ENCODE peak calls at places on chromosomes 1 and 21, in five cellular contexts. O is A549, W is K562, Z is H1, K is IMR-90. N is an unnamed sample.

GRCh38 chr1:77126309-77126708 is 92.9 kb downstream of the PIGK start:
- DNase-seq in O (peak), W (no peak), Z (no peak), K (peak), N (no peak)

GRCh38 chr1:210373878-210374599 is 45.3 kb downstream of the HHAT start:
- DNase-seq in O (peak), W (peak), Z (peak), K (peak), N (peak)

GRCh38 chr1:29682918-29683314 is 446.6 kb downstream of the PTPRU start:
- DNase-seq in O (no peak), W (no peak), Z (no peak), K (peak), N (no peak)

GRCh38 chr1:236381565-236382158 is 12.4 kb upstream of the EDARADD start:
- DNase-seq in O (no peak), W (no peak), Z (no peak), K (no peak), N (no peak)

GRCh38 chr21:14959343-14959742 is 105.5 kb downstream of the NRIP1 start:
- DNase-seq in O (no peak), W (no peak), Z (no peak), K (peak), N (no peak)

GRCh38 chr1:161676441-161676840 is 13.5 kb downstream of the FCGR2B start:
- DNase-seq in O (no peak), W (no peak), Z (no peak), K (no peak), N (no peak)

GRCh38 chr1:69982992-69983391 is 222.4 kb downstream of the LRRC40 start:
- DNase-seq in O (no peak), W (no peak), Z (no peak), K (peak), N (no peak)

GRCh38 chr1:150619576-150620509 is 9.6 kb downstream of the ENSA start:
- DNase-seq in O (peak), W (no peak), Z (no peak), K (peak), N (no peak)

GRCh38 chr1:19563336-19564097 is 78.2 kb upstream of the CAPZB start:
- DNase-seq in O (no peak), W (no peak), Z (no peak), K (peak), N (no peak)

GRCh38 chr1:248810727-248811513 is 14.8 kb downstream of the SH3BP5L start:
- DNase-seq in O (no peak), W (no peak), Z (no peak), K (no peak), N (no peak)

GRCh38 chr1:67382292-67382691 is 47.9 kb downstream of the SERBP1 start:
- DNase-seq in O (no peak), W (no peak), Z (no peak), K (no peak), N (no peak)

GRCh38 chr1:205377355-205377754 is 20.6 kb upstream of the KLHDC8A start:
- DNase-seq in O (no peak), W (no peak), Z (no peak), K (no peak), N (no peak)

GRCh38 chr1:183144752-183145151 is 41.3 kb upstream of the LAMC2 start:
- DNase-seq in O (no peak), W (no peak), Z (no peak), K (no peak), N (no peak)

GRCh38 chr1:4003846-4004505 is 103.9 kb upstream of the C1orf174 start:
- DNase-seq in O (no peak), W (no peak), Z (no peak), K (no peak), N (no peak)

GRCh38 chr21:37119421-37120218 is 46.6 kb downstream of the TTC3 start:
- DNase-seq in O (no peak), W (no peak), Z (no peak), K (no peak), N (no peak)

GRCh38 chr1:99659755-99660210 is 13.9 kb downstream of the PALMD start:
- DNase-seq in O (peak), W (no peak), Z (no peak), K (peak), N (no peak)

DNA sequence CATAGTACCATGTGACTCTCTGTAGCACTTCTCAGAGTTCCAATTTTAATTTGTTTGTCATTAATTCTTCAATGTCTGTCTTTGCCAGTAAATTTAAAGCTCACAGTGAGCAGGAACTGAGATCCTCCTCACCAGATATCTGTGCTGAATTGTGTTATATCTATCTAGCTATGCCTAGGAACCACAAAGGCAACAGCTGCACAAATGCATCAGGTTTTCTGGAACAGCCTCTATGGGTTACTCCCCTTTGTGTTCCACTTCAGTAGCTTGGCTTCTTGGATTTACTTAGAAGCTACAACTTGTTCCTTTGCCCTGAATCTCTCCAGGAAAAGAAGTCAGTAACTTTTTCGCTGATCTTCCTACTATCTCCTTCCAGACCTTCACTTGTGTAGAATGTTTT is 1237.8 kb upstream of the ADGRL4 start:
- DNase-seq in O (no peak), W (no peak), Z (no peak), K (no peak), N (no peak)
- TF ChIP-seq CEBPB in O (no peak), W (no peak), Z (no peak), K (no peak), N (no peak)

DNA sequence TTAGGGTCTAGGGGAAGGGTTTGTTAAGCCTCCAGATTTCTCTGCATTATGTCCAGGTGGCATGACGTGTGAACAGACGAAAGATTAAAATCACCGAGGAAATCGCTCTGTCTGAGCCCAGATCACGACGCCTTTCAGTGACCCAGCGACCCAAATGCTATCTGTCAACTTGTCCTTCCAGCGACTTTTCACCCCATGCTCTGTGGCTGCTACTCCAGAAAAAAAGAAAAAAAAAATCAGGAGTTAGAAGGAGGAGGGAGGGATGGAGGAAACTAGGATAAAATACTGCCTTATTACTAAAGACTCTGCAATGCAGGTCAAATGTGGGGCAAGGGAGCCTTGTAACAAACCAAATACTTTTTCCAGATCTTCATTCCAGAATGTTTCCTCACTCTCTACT is 352.0 kb downstream of the NUF2 start:
- DNase-seq in O (no peak), W (no peak), Z (no peak), K (peak), N (no peak)
- TF ChIP-seq CEBPB in O (no peak), W (no peak), Z (no peak), K (no peak), N (no peak)

DNA sequence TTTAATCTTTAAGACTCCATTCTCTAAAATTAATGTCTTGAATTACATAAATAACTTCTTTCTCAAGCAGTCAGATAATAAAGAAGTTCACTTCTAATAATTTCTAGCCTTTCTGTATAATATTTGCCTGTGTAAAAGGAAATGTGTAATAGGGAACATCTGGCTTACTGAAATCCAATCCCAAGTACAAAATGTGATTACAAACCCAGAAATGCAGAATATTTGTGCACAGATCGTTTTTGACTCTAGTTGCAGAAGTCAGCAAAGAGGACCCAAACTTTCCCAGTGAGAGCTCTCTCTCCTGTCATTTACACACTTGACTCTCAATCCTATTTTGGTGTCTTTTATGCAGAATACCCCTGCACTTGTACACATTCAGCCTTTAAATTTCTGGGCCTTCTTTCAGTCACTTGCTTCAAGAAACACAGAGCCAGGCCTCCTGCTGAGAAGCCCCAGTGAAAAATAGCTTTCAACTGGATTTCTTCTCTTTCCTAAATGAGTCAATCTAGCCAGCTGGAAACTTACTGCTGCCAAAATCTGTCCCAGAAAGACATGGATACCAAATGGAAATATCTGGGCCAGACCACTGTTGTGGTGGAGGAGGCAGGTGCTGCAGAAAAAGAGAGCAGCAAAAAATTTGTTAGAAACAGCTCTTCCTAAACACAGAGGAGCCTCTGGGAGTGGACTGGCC is 68.5 kb upstream of the ADAM30 start:
- DNase-seq in O (no peak), W (no peak), Z (no peak), K (peak), N (no peak)
- TF ChIP-seq CEBPB in O (no peak), W (no peak), Z (no peak), K (no peak), N (no peak)

DNA sequence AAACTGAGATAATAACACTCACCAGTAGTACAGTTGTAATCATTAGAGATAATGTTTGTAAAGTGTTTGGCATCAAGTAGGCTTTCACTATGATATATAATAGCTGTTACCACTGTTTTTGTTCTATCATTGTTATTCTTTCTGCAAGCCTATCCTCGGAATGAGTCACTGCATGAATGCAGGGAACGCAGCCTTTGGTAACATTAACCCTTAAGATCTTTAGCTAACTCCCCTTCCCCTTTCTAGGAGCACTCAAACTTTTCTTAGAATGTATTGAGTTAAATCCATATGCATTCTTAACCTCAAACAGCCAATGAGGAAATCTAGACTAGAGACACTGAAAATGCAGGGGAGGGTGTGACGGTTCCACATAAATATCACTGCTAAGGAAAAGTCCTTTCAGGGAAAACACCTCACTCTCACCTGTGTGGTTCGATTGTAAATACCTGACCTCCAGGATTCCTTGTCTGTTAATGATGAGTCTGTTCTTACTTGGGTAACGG is 467.3 kb downstream of the SETD4 start:
- DNase-seq in O (no peak), W (no peak), Z (no peak), K (peak), N (no peak)
- TF ChIP-seq CEBPB in O (no peak), W (no peak), Z (no peak), K (peak), N (no peak)

DNA sequence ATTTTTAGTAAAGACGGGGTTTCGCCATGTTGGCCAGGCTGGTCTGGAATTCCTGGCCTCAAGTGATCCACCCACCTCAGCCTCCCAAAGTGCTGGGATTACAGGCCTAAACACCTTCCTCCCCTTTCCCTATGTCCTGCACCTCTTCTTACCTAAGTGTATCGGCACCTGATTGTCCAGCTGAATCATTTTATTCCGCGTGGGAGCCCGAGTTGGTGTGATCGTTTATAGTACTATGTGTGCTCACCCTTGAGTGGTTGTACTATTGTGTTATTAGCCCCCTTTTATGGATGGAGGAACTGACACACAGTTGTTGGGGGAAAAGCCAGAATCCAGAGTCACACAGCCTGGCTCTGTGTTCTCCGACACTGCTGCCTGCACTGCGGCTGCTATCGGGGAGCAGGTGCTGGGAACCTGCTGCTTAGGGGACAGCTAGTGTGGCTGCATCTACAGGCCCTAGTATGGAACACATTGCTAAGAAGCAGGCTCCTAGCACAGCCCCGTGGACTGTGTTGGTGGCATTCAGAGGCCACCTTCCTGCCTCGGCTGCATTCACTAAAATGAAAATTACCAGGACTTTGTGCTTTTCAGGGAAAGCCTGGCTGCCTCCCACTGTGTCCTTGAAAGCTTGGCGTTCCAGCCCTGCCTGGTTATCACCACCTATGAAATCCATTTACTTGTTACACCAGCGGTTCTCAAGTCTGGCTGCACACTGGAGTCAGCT is 21.6 kb downstream of the ENO1 start:
- DNase-seq in O (no peak), W (no peak), Z (no peak), K (no peak), N (no peak)
- TF ChIP-seq CEBPB in O (no peak), W (no peak), Z (no peak), K (no peak), N (no peak)

GRCh38 chr21:38322551-38322950 is 65.8 kb downstream of the KCNJ15 start:
- DNase-seq in O (no peak), W (no peak), Z (no peak), K (peak), N (no peak)
- TF ChIP-seq CEBPB in O (no peak), W (no peak), Z (no peak), K (no peak), N (no peak)

GRCh38 chr1:221847676-221848075 is 105.8 kb upstream of the DUSP10 start:
- DNase-seq in O (no peak), W (no peak), Z (no peak), K (no peak), N (no peak)

GRCh38 chr1:221849110-221849509 is 107.2 kb upstream of the DUSP10 start:
- DNase-seq in O (no peak), W (no peak), Z (no peak), K (no peak), N (no peak)

GRCh38 chr1:221849897-221850296 is 108.0 kb upstream of the DUSP10 start:
- DNase-seq in O (no peak), W (no peak), Z (no peak), K (no peak), N (no peak)

GRCh38 chr1:221851341-221851740 is 109.5 kb upstream of the DUSP10 start:
- DNase-seq in O (no peak), W (no peak), Z (no peak), K (peak), N (no peak)

DNA sequence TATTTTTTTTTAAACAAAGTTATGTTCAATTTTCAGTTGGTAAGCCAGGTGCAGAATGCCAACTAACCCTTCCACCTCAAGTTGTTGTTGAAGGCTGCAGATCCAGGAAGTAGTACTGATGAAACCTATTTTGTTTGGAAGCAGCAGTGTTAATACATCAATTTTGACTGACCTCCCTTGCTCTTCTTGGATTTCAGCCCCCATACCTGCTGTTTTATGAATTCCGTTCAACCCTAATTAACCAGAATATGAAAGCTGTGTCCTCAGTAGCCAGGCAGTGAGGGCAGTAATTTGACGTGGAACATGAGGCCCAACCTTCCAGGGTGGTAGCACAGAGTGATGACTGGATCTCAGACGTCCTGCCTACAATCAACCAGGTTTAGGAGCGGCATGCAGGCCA is 108.9 kb upstream of the DUSP10 start:
- DNase-seq in O (no peak), W (no peak), Z (no peak), K (no peak), N (no peak)
- TF ChIP-seq CEBPB in O (no peak), W (no peak), Z (no peak), K (no peak), N (no peak)

GRCh38 chr1:171207377-171207776 is 22.3 kb downstream of the FMO2 start:
- DNase-seq in O (no peak), W (no peak), Z (no peak), K (no peak), N (no peak)

GRCh38 chr1:171213559-171214454 is 28.7 kb downstream of the FMO2 start:
- DNase-seq in O (no peak), W (no peak), Z (no peak), K (no peak), N (no peak)

GRCh38 chr1:171212607-171213347 is 27.7 kb downstream of the FMO2 start:
- DNase-seq in O (no peak), W (no peak), Z (no peak), K (no peak), N (no peak)

GRCh38 chr1:171206956-171207355 is 21.9 kb downstream of the FMO2 start:
- DNase-seq in O (no peak), W (no peak), Z (no peak), K (no peak), N (no peak)

DNA sequence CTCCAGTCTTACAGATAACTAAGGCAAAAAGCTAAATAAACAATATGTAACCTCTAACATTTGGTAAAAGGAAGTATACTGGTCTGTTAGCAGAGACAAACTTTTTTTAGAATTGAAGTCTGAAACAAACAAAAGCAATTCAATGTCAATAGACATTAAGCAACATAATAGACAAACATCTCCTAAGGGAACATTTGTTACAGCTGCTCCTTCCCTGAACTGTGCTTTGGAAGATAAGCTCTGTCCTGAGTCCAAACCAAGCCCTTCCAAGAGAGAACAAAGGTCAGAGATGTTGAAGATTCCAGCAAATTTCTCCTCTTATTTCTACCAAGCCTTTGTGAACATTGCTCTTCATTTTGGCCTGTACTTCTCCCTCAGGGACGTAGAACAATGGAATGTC is 25.3 kb downstream of the FMO2 start:
- DNase-seq in O (peak), W (no peak), Z (no peak), K (no peak), N (no peak)
- TF ChIP-seq CEBPB in O (no peak), W (no peak), Z (no peak), K (no peak), N (no peak)

N was measured in GM12878.